ENCODE peak calls at places on chromosomes 5 and 9, in nine cellular contexts. A is G401, Y is H7, K is DMS153, M is anterior cingulate cortex, J is GM12878, Q is T-helper 2 cell, X is T-helper 17 cell, T is esophagus squamous epithelium. V is an unnamed sample.

GRCh38 chr5:131749723-131750470 is 46.9 kb downstream of the FNIP1 start:
- DNase-seq in A (no peak), K (no peak), J (no peak), T (no peak), M (no peak), Q (no peak), Y (no peak), X (no peak), V (no peak)

GRCh38 chr9:89686134-89686533 is 81.3 kb downstream of the GADD45G start:
- DNase-seq in M (no peak), K (peak), Q (no peak), Y (peak), T (no peak), A (no peak), J (no peak), X (no peak), V (no peak)

GRCh38 chr5:102835715-102836114 is 80.6 kb downstream of the PAM start:
- DNase-seq in A (no peak), J (no peak), M (no peak), X (no peak), T (no peak), K (no peak), Y (no peak), Q (no peak), V (no peak)

GRCh38 chr9:93093081-93093448 is 3.0 kb upstream of the CARD19 start:
- DNase-seq in Q (no peak), J (no peak), A (no peak), K (no peak), X (no peak), M (no peak), Y (no peak), T (no peak), V (no peak)

GRCh38 chr5:43421450-43422133 is 9.4 kb upstream of the CCL28 start:
- DNase-seq in Q (no peak), T (no peak), K (no peak), X (no peak), J (no peak), Y (no peak), M (no peak), A (no peak), V (no peak)

GRCh38 chr9:122001491-122002201 is 91.5 kb downstream of the TTLL11 start:
- DNase-seq in Y (no peak), Q (no peak), A (no peak), M (no peak), T (no peak), K (no peak), J (no peak), X (no peak), V (no peak)

GRCh38 chr9:16664211-16664610 is 206.3 kb downstream of the BNC2 start:
- DNase-seq in M (no peak), T (no peak), Y (no peak), K (no peak), X (no peak), J (no peak), Q (no peak), A (no peak), V (no peak)

GRCh38 chr9:77770340-77770739 is 122.2 kb upstream of the GNA14 start:
- DNase-seq in Y (no peak), Q (no peak), K (no peak), X (no peak), M (peak), T (no peak), A (no peak), J (no peak), V (no peak)

GRCh38 chr9:101530076-101530711 is 3.5 kb upstream of the RNF20 start:
- DNase-seq in Y (peak), T (no peak), J (peak), K (peak), Q (peak), A (peak), M (peak), X (peak), V (peak)

GRCh38 chr9:137723396-137724113 is 104.8 kb downstream of the EHMT1 start:
- DNase-seq in Y (peak), Q (peak), K (no peak), J (no peak), M (no peak), X (no peak), A (no peak), T (no peak), V (no peak)

V was measured in cerebellar cortex.